ENCODE peak calls at places on chromosomes 7 and 10, in nine cellular contexts. L is tibial nerve, E is heart left ventricle, W is IMR-90, B is HCT116, Y is thyroid gland, X is right lobe of liver, C is Peyer's patch, S is transverse colon. H is an unnamed sample.

GRCh38 chr10:101001225-101002035 is 1.8 kb downstream of the LZTS2 start:
- DNase-seq in L (peak), E (peak), W (peak), B (no peak), Y (peak), X (peak), C (peak), S (peak), H (no peak)

GRCh38 chr7:140639366-140640053 is 1.1 kb downstream of the DENND2A start:
- DNase-seq in L (no peak), E (peak), W (peak), B (no peak), Y (no peak), X (no peak), C (no peak), S (no peak), H (no peak)

GRCh38 chr10:78025685-78026364 is 3.5 kb downstream of the POLR3A start:
- DNase-seq in L (no peak), E (no peak), W (peak), B (no peak), Y (no peak), X (no peak), C (no peak), S (no peak), H (no peak)

GRCh38 chr10:86715156-86715795 is 41.1 kb upstream of the BMPR1A start:
- DNase-seq in L (no peak), E (no peak), W (no peak), B (no peak), Y (no peak), X (no peak), C (no peak), S (no peak), H (no peak)

GRCh38 chr10:124705817-124706461 is 38.2 kb downstream of the FAM53B start:
- DNase-seq in L (no peak), E (peak), W (no peak), B (no peak), Y (no peak), X (no peak), C (no peak), S (no peak), H (no peak)

GRCh38 chr10:110006358-110007170 is 1.2 kb upstream of the ADD3 start:
- DNase-seq in L (peak), E (peak), W (peak), B (no peak), Y (no peak), X (no peak), C (peak), S (peak), H (no peak)

GRCh38 chr10:110794808-110795207 is 76.9 kb upstream of the PDCD4 start:
- DNase-seq in L (no peak), E (peak), W (no peak), B (no peak), Y (peak), X (no peak), C (no peak), S (no peak), H (no peak)

GRCh38 chr7:141012696-141013344 is 1.9 kb downstream of the MRPS33 start:
- DNase-seq in L (no peak), E (no peak), W (peak), B (no peak), Y (no peak), X (no peak), C (no peak), S (no peak), H (no peak)

GRCh38 chr7:10237306-10237705 is 736.4 kb upstream of the PHF14 start:
- DNase-seq in L (no peak), E (peak), W (no peak), B (peak), Y (no peak), X (no peak), C (no peak), S (no peak), H (no peak)

GRCh38 chr10:113441220-113441619 is 111.6 kb upstream of the HABP2 start:
- DNase-seq in L (no peak), E (no peak), W (no peak), B (no peak), Y (peak), X (peak), C (no peak), S (no peak), H (no peak)

GRCh38 chr7:141288626-141289025 is 214.8 kb downstream of the TMEM178B start:
- DNase-seq in L (no peak), E (no peak), W (no peak), B (no peak), Y (peak), X (no peak), C (no peak), S (no peak), H (no peak)

GRCh38 chr7:47520408-47520807 is 61.5 kb downstream of the TNS3 start:
- DNase-seq in L (peak), E (peak), W (peak), B (no peak), Y (peak), X (peak), C (no peak), S (peak), H (no peak)

GRCh38 chr7:137454169-137455166 is 110.9 kb upstream of the PTN start:
- DNase-seq in L (no peak), E (no peak), W (peak), B (no peak), Y (no peak), X (no peak), C (no peak), S (peak), H (no peak)

GRCh38 chr10:64444163-64444562 is 923.0 kb downstream of the REEP3 start:
- DNase-seq in L (no peak), E (no peak), W (no peak), B (no peak), Y (no peak), X (no peak), C (no peak), S (no peak), H (no peak)

GRCh38 chr10:33237736-33238624 is 96.5 kb downstream of the NRP1 start:
- DNase-seq in L (no peak), E (no peak), W (peak), B (peak), Y (no peak), X (no peak), C (no peak), S (no peak), H (no peak)

GRCh38 chr7:23863209-23863798 is 153.3 kb downstream of the STK31 start:
- DNase-seq in L (no peak), E (no peak), W (peak), B (peak), Y (no peak), X (no peak), C (no peak), S (no peak), H (no peak)

GRCh38 chr7:39709768-39710291 is 86.5 kb downstream of the RALA start:
- DNase-seq in L (no peak), E (peak), W (peak), B (no peak), Y (no peak), X (no peak), C (no peak), S (no peak), H (no peak)

GRCh38 chr10:86655173-86655540 is 810 bp downstream of the OPN4 start:
- DNase-seq in L (no peak), E (peak), W (no peak), B (no peak), Y (no peak), X (no peak), C (no peak), S (no peak), H (no peak)

GRCh38 chr10:103555712-103556111 is 62.2 kb downstream of the NEURL1 start:
- DNase-seq in L (no peak), E (no peak), W (no peak), B (no peak), Y (no peak), X (no peak), C (no peak), S (no peak), H (no peak)

GRCh38 chr7:156461881-156462665 is 178.5 kb upstream of the RNF32 start:
- DNase-seq in L (no peak), E (no peak), W (no peak), B (no peak), Y (no peak), X (no peak), C (no peak), S (peak), H (no peak)

GRCh38 chr10:103177123-103177522 is 15.9 kb downstream of the NT5C2 start:
- DNase-seq in L (no peak), E (no peak), W (no peak), B (no peak), Y (no peak), X (no peak), C (no peak), S (no peak), H (no peak)

GRCh38 chr10:102714621-102715455 is at the start of gene SFXN2:
- DNase-seq in L (no peak), E (no peak), W (no peak), B (no peak), Y (peak), X (peak), C (peak), S (peak), H (no peak)

GRCh38 chr7:94400022-94400421 is 5.3 kb downstream of the COL1A2 start:
- DNase-seq in L (no peak), E (no peak), W (no peak), B (no peak), Y (no peak), X (no peak), C (no peak), S (no peak), H (no peak)

GRCh38 chr7:100583132-100584045 is 2.5 kb downstream of the LRCH4 start:
- DNase-seq in L (peak), E (peak), W (peak), B (no peak), Y (peak), X (peak), C (peak), S (peak), H (peak)

GRCh38 chr7:49878627-49879026 is 105.2 kb downstream of the VWC2 start:
- DNase-seq in L (no peak), E (no peak), W (no peak), B (no peak), Y (no peak), X (no peak), C (no peak), S (no peak), H (no peak)

GRCh38 chr10:115355162-115355760 is 262.1 kb downstream of the ATRNL1 start:
- DNase-seq in L (no peak), E (no peak), W (peak), B (peak), Y (peak), X (no peak), C (no peak), S (peak), H (no peak)

GRCh38 chr7:41694490-41694889 is 8.4 kb downstream of the INHBA start:
- DNase-seq in L (no peak), E (no peak), W (peak), B (no peak), Y (no peak), X (no peak), C (no peak), S (no peak), H (no peak)

GRCh38 chr10:75012471-75012870 is 99.0 kb upstream of the SAMD8 start:
- DNase-seq in L (no peak), E (no peak), W (no peak), B (no peak), Y (no peak), X (no peak), C (no peak), S (no peak), H (no peak)

GRCh38 chr10:121524138-121524817 is 74.0 kb downstream of the FGFR2 start:
- DNase-seq in L (no peak), E (no peak), W (no peak), B (no peak), Y (peak), X (no peak), C (no peak), S (no peak), H (no peak)

GRCh38 chr7:157250605-157251228 is 86.1 kb upstream of the DNAJB6 start:
- DNase-seq in L (no peak), E (peak), W (peak), B (peak), Y (no peak), X (no peak), C (peak), S (peak), H (no peak)

GRCh38 chr10:5068274-5069017 is 25.8 kb upstream of the AKR1C3 start:
- DNase-seq in L (no peak), E (no peak), W (no peak), B (no peak), Y (no peak), X (no peak), C (no peak), S (no peak), H (no peak)

GRCh38 chr10:5073659-5074058 is 20.6 kb upstream of the AKR1C3 start:
- DNase-seq in L (no peak), E (no peak), W (no peak), B (no peak), Y (no peak), X (no peak), C (no peak), S (no peak), H (no peak)

GRCh38 chr10:5070648-5071410 is 23.4 kb upstream of the AKR1C3 start:
- DNase-seq in L (no peak), E (no peak), W (peak), B (no peak), Y (no peak), X (no peak), C (no peak), S (no peak), H (no peak)

GRCh38 chr10:5076615-5077014 is 17.6 kb upstream of the AKR1C3 start:
- DNase-seq in L (no peak), E (no peak), W (peak), B (no peak), Y (no peak), X (no peak), C (no peak), S (no peak), H (no peak)

DNA sequence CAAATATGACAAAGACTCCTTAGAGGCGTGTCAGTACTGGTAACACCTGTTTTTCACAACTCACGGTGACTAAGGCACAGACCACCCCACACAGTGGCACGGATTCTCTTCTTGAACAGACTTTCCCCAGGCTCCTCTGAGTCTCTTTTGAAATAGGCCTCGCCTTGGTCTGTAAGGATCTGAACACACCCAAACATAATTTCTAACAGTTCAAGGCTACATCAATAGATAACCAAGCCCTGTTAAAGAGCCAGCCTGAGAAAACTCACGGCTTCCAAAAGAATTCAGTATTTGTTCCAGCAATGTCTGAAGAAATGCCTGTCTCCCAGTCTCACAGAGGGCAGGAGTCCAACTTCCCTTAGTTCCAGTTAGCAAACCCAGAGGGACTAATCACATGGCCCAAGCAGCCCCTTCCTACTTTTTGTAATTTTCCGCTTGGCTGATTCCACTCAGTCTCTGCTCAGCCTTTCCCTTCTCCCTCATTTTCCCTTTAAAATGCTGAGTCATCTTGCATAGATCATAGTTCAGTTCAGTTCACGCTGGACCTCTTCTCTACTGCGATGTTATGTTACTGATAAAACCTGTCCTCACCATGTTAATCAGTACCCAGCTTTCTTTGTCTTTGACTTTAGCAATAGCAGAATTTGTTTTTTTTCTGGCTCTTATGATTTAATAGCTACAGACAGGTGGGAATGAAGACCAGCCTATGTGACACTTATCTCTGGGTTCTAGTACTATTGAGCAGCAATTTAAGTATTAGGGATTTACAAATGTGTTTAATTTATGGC is 22.6 kb upstream of the AKR1C3 start:
- DNase-seq in L (peak), E (peak), W (peak), B (no peak), Y (peak), X (peak), C (no peak), S (peak), H (no peak)
- H3K27ac ChIP-seq in L (peak), E (peak), W (peak), B (no peak), Y (peak), X (peak), C (peak), S (peak), H (peak)

DNA sequence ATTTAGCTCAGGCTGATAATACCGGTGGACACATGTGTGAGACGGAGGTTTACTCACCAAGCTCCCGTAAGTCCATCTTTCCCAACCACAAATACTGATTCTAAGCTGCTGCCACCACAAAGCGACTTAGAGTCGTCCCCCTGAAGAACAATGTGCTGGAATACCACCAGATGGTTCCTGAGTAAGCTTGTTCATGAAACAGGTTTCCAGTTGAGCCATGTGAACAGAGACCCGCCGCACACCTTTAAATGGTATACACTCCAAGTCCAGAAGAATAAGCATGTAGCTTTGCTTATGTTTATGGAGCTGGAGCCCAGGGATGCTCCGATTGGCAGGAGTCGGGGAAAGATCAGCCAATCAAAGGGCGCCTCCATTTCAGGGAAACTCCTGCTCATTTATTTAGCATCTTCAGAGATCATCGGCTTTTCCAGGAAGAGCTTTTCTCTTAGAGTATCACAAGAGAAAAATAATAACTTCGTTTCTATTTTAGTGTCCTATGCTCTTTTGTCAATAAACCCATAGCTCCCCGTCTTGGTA is 261.6 kb upstream of the AOAH start:
- DNase-seq in L (no peak), E (no peak), W (no peak), B (no peak), Y (no peak), X (no peak), C (no peak), S (no peak), H (no peak)
- TF ChIP-seq CTCF in L (no peak), E (no peak), W (no peak), B (no peak), Y (no peak), X (no peak), C (no peak), S (no peak), H (no peak)

GRCh38 chr7:148863324-148863723 is 20.8 kb downstream of the EZH2 start:
- DNase-seq in L (no peak), E (no peak), W (no peak), B (no peak), Y (no peak), X (no peak), C (no peak), S (no peak), H (no peak)

GRCh38 chr7:148858489-148858888 is 25.6 kb downstream of the EZH2 start:
- DNase-seq in L (no peak), E (no peak), W (no peak), B (no peak), Y (no peak), X (no peak), C (no peak), S (no peak), H (no peak)

GRCh38 chr7:148866362-148866761 is 17.7 kb downstream of the EZH2 start:
- DNase-seq in L (no peak), E (no peak), W (no peak), B (no peak), Y (no peak), X (no peak), C (no peak), S (no peak), H (no peak)

GRCh38 chr7:148865283-148865682 is 18.8 kb downstream of the EZH2 start:
- DNase-seq in L (no peak), E (no peak), W (no peak), B (no peak), Y (no peak), X (no peak), C (no peak), S (no peak), H (no peak)

DNA sequence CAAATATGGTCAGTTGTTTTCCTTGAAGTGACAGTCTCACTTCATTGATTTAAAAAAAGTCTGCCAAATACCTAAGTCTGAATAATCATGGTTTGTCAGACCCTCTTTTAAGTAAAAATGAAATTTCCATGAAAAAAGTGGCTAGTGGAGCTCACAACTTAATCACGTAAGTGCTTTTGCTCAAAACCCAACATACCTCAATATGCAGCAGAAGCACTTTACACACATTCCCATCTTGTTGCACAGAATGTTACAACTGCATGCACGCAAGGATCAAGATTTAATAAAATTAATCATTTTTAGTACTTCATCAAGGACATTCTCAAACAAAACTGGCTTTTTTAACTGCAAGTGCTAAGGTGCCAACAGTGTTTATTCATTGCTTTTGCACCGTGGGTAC is 21.6 kb downstream of the EZH2 start:
- DNase-seq in L (no peak), E (no peak), W (no peak), B (no peak), Y (no peak), X (no peak), C (no peak), S (no peak), H (no peak)
- TF ChIP-seq POLR2A in L (no peak), E (no peak), W (no peak), B (no peak), Y (no peak), X (no peak), C (no peak), S (no peak), H (no peak)

DNA sequence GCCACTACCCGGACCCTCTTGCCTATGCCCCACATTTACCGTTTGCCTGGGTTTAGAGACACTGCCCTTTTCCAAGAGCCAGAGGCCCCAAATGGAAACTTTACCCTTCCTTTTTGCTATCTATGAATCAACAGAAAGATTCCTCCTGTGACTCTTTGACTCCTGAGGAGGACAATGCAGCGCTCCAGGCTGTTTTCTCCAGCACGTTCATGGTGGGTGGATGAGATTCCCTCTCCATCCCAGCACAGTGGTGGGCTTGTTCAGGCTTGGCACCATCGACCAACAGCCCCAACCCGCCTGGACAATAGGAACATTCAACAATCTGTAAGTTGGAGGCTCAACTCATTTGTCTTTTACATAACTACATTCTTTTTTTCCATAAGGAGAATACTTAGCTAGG is 55.9 kb downstream of the DLD start:
- DNase-seq in L (no peak), E (no peak), W (no peak), B (no peak), Y (no peak), X (no peak), C (no peak), S (no peak), H (no peak)
- H3K27ac ChIP-seq in L (peak), E (no peak), W (no peak), B (no peak), Y (no peak), X (no peak), C (no peak), S (peak), H (no peak)

GRCh38 chr10:18658992-18659783 is at the start of gene ARL5B:
- DNase-seq in L (peak), E (peak), W (peak), B (peak), Y (peak), X (peak), C (peak), S (peak), H (peak)
- TF ChIP-seq CTCF in L (peak), E (no peak), W (no peak), B (no peak), Y (no peak), X (no peak), C (no peak), S (no peak), H (no peak)

GRCh38 chr7:1059200-1060091 is 15.1 kb downstream of the GPR146 start:
- DNase-seq in L (peak), E (no peak), W (no peak), B (peak), Y (peak), X (no peak), C (peak), S (peak), H (no peak)

GRCh38 chr7:1058821-1059199 is 14.5 kb downstream of the GPR146 start:
- DNase-seq in L (no peak), E (no peak), W (peak), B (no peak), Y (no peak), X (no peak), C (no peak), S (no peak), H (no peak)

GRCh38 chr7:1061180-1061579 is 16.8 kb downstream of the GPR146 start:
- DNase-seq in L (no peak), E (no peak), W (no peak), B (no peak), Y (no peak), X (no peak), C (no peak), S (no peak), H (no peak)

GRCh38 chr7:1062296-1063294 is 18.2 kb downstream of the GPR146 start:
- DNase-seq in L (no peak), E (no peak), W (no peak), B (no peak), Y (no peak), X (no peak), C (peak), S (no peak), H (no peak)

GRCh38 chr7:1060315-1061080 is 16.2 kb downstream of the GPR146 start:
- DNase-seq in L (no peak), E (peak), W (no peak), B (no peak), Y (peak), X (peak), C (no peak), S (no peak), H (no peak)
- TF ChIP-seq POLR2A in L (peak), E (no peak), W (no peak), B (no peak), Y (peak), X (no peak), C (no peak), S (no peak), H (no peak)

H was measured in esophagus squamous epithelium.